ENCODE peak calls at places on chromosomes 6 and 20, in eight cellular contexts. U is ovary, W is SJSA1, Z is cardiac muscle cell, X is psoas muscle, V is AG04450, G is right cardiac atrium, H is fibroblast of lung. K is an unnamed sample.

GRCh38 chr6:169099411-169100202 is 154.0 kb downstream of the THBS2 start:
- DNase-seq in U (no peak), W (no peak), Z (peak), X (no peak), V (no peak), G (no peak), H (peak), K (no peak)

GRCh38 chr6:121522265-121522664 is 86.8 kb downstream of the GJA1 start:
- DNase-seq in U (peak), W (peak), Z (peak), X (no peak), V (peak), G (no peak), H (peak), K (peak)

GRCh38 chr6:43377710-43378229 is 8.3 kb upstream of the ZNF318 start:
- DNase-seq in U (no peak), W (no peak), Z (no peak), X (no peak), V (no peak), G (no peak), H (no peak), K (no peak)

GRCh38 chr20:17710379-17711305 is 10.9 kb downstream of the BANF2 start:
- DNase-seq in U (no peak), W (peak), Z (peak), X (no peak), V (no peak), G (peak), H (peak), K (no peak)

GRCh38 chr6:169993861-169994481 is 242.5 kb downstream of the ERMARD start:
- DNase-seq in U (no peak), W (peak), Z (no peak), X (no peak), V (no peak), G (no peak), H (no peak), K (no peak)

GRCh38 chr20:54132612-54133433 is 41.0 kb downstream of the CYP24A1 start:
- DNase-seq in U (peak), W (peak), Z (peak), X (no peak), V (peak), G (peak), H (peak), K (no peak)

GRCh38 chr6:13331516-13332348 is 3.4 kb upstream of the TBC1D7 start:
- DNase-seq in U (no peak), W (no peak), Z (peak), X (no peak), V (no peak), G (no peak), H (peak), K (no peak)

GRCh38 chr6:26394289-26394688 is 7.8 kb upstream of the BTN3A1 start:
- DNase-seq in U (no peak), W (peak), Z (peak), X (no peak), V (peak), G (no peak), H (peak), K (no peak)

GRCh38 chr6:166931426-166931970 is 24.9 kb downstream of the RNASET2 start:
- DNase-seq in U (no peak), W (no peak), Z (no peak), X (no peak), V (no peak), G (no peak), H (no peak), K (no peak)

GRCh38 chr20:43736588-43737091 is 9.8 kb upstream of the GTSF1L start:
- DNase-seq in U (no peak), W (no peak), Z (peak), X (no peak), V (no peak), G (no peak), H (no peak), K (no peak)

GRCh38 chr20:4153251-4153650 is 137.9 kb upstream of the RNF24 start:
- DNase-seq in U (no peak), W (no peak), Z (no peak), X (no peak), V (no peak), G (no peak), H (no peak), K (no peak)

GRCh38 chr6:66538548-66539135 is 831.6 kb upstream of the EYS start:
- DNase-seq in U (no peak), W (no peak), Z (no peak), X (no peak), V (no peak), G (no peak), H (no peak), K (no peak)

GRCh38 chr6:10425177-10425972 is 10.5 kb upstream of the TFAP2A start:
- DNase-seq in U (no peak), W (no peak), Z (no peak), X (no peak), V (no peak), G (no peak), H (peak), K (no peak)

GRCh38 chr6:167819640-167820039 is 7.1 kb upstream of the AFDN start:
- DNase-seq in U (no peak), W (no peak), Z (no peak), X (no peak), V (no peak), G (no peak), H (no peak), K (no peak)

GRCh38 chr6:90347411-90347841 is 50.8 kb upstream of the BACH2 start:
- DNase-seq in U (no peak), W (no peak), Z (no peak), X (no peak), V (no peak), G (no peak), H (no peak), K (no peak)

GRCh38 chr20:8117636-8118413 is 14.2 kb upstream of the PLCB1 start:
- DNase-seq in U (no peak), W (no peak), Z (peak), X (no peak), V (no peak), G (no peak), H (peak), K (no peak)

GRCh38 chr6:42158011-42158410 is 15.2 kb upstream of the GUCA1A start:
- DNase-seq in U (no peak), W (no peak), Z (peak), X (no peak), V (no peak), G (no peak), H (peak), K (no peak)

GRCh38 chr6:45969026-45969425 is 46.6 kb downstream of the CLIC5 start:
- DNase-seq in U (no peak), W (no peak), Z (no peak), X (no peak), V (no peak), G (no peak), H (no peak), K (no peak)

GRCh38 chr20:2709205-2709981 is 16.8 kb downstream of the EBF4 start:
- DNase-seq in U (no peak), W (no peak), Z (no peak), X (no peak), V (no peak), G (no peak), H (no peak), K (peak)

GRCh38 chr6:17291778-17292177 is 10.6 kb downstream of the RBM24 start:
- DNase-seq in U (no peak), W (no peak), Z (no peak), X (no peak), V (no peak), G (no peak), H (no peak), K (no peak)

GRCh38 chr6:22099923-22100322 is 196.9 kb downstream of the PRL start:
- DNase-seq in U (no peak), W (no peak), Z (no peak), X (no peak), V (no peak), G (no peak), H (peak), K (no peak)

GRCh38 chr6:21181866-21182265 is 411.7 kb upstream of the SOX4 start:
- DNase-seq in U (no peak), W (no peak), Z (no peak), X (no peak), V (no peak), G (no peak), H (no peak), K (no peak)

GRCh38 chr20:17372831-17373440 is 146.1 kb downstream of the PCSK2 start:
- DNase-seq in U (no peak), W (no peak), Z (no peak), X (no peak), V (no peak), G (no peak), H (no peak), K (no peak)

GRCh38 chr20:9330151-9330550 is 184.2 kb upstream of the LAMP5 start:
- DNase-seq in U (no peak), W (no peak), Z (no peak), X (no peak), V (no peak), G (no peak), H (no peak), K (no peak)

GRCh38 chr6:9399916-9400315 is 964.6 kb upstream of the SLC35B3 start:
- DNase-seq in U (no peak), W (no peak), Z (no peak), X (no peak), V (no peak), G (no peak), H (no peak), K (no peak)

GRCh38 chr6:15247750-15248450 is 2.0 kb downstream of the JARID2 start:
- DNase-seq in U (peak), W (peak), Z (peak), X (peak), V (no peak), G (peak), H (peak), K (peak)

GRCh38 chr20:57409672-57410397 is 18.6 kb downstream of the RBM38 start:
- DNase-seq in U (no peak), W (no peak), Z (no peak), X (no peak), V (no peak), G (no peak), H (no peak), K (no peak)

GRCh38 chr6:14612016-14612415 is 494.4 kb downstream of the CD83 start:
- DNase-seq in U (no peak), W (no peak), Z (peak), X (no peak), V (peak), G (no peak), H (peak), K (no peak)

GRCh38 chr6:125942677-125943527 is 13.7 kb upstream of the HINT3 start:
- DNase-seq in U (no peak), W (no peak), Z (peak), X (no peak), V (no peak), G (no peak), H (peak), K (no peak)

GRCh38 chr6:27867941-27868705 is 44.1 kb downstream of the OR2B2 start:
- DNase-seq in U (no peak), W (no peak), Z (peak), X (no peak), V (no peak), G (no peak), H (peak), K (no peak)

GRCh38 chr6:30345852-30346251 is 896 bp downstream of the RPP21 start:
- DNase-seq in U (no peak), W (no peak), Z (peak), X (no peak), V (no peak), G (no peak), H (no peak), K (no peak)
- H3K4me3 ChIP-seq in U (peak), W (peak), Z (peak), X (peak), V (peak), G (peak), H (peak), K (peak)

GRCh38 chr6:33949111-33949510 is 145.3 kb upstream of the MLN start:
- DNase-seq in U (no peak), W (no peak), Z (no peak), X (no peak), V (no peak), G (no peak), H (no peak), K (no peak)

GRCh38 chr6:33949877-33950831 is 146.4 kb upstream of the MLN start:
- DNase-seq in U (no peak), W (no peak), Z (no peak), X (no peak), V (no peak), G (no peak), H (no peak), K (no peak)

GRCh38 chr6:33950891-33951889 is 147.4 kb upstream of the MLN start:
- DNase-seq in U (no peak), W (no peak), Z (no peak), X (no peak), V (no peak), G (no peak), H (no peak), K (no peak)

GRCh38 chr6:33954453-33954852 is 150.7 kb upstream of the MLN start:
- DNase-seq in U (no peak), W (no peak), Z (no peak), X (no peak), V (no peak), G (no peak), H (no peak), K (no peak)

DNA sequence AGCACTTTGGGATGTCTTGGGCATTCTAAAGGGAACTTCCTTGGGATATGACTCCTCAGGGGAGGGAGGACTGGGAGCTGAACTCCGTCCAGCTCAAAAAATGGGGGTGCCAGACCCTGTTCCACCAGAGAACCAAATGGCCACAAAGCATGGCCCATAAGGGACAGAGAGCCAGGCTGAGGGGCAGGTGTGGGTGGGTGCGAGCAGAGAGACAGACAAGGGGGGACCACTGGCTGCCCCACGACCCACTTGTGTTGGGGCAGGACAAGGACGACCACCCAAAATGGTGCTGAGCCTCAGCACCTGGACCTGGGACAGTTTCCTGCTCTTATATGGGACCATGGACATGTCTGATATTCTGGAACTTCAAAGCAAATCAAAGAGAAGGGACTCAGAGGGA is 148.2 kb upstream of the MLN start:
- DNase-seq in U (no peak), W (no peak), Z (no peak), X (no peak), V (no peak), G (no peak), H (no peak), K (no peak)
- H3K27ac ChIP-seq in U (no peak), W (no peak), Z (no peak), X (no peak), V (no peak), G (no peak), H (no peak), K (no peak)

DNA sequence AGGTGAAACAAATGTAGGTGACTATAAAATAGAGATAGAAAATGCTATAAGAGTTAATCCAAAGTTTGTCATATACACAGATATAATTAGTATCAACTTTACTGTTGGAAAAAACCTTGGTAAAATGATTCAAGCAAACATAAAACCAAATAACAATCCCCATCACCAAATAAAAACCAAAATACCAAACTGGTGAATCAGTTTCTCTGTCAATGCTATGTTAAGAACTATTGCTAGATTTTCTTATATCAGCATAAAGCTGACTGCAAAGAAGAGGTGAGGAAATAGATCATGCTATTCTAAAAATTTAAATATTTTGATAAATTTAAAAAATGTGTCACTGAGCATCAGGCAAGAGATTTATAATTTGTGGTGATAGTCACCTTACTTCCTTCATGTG is 658.4 kb downstream of the PHF3 start:
- DNase-seq in U (no peak), W (no peak), Z (no peak), X (no peak), V (no peak), G (no peak), H (no peak), K (no peak)
- H3K4me3 ChIP-seq in U (no peak), W (no peak), Z (no peak), X (no peak), V (no peak), G (no peak), H (no peak), K (no peak)

DNA sequence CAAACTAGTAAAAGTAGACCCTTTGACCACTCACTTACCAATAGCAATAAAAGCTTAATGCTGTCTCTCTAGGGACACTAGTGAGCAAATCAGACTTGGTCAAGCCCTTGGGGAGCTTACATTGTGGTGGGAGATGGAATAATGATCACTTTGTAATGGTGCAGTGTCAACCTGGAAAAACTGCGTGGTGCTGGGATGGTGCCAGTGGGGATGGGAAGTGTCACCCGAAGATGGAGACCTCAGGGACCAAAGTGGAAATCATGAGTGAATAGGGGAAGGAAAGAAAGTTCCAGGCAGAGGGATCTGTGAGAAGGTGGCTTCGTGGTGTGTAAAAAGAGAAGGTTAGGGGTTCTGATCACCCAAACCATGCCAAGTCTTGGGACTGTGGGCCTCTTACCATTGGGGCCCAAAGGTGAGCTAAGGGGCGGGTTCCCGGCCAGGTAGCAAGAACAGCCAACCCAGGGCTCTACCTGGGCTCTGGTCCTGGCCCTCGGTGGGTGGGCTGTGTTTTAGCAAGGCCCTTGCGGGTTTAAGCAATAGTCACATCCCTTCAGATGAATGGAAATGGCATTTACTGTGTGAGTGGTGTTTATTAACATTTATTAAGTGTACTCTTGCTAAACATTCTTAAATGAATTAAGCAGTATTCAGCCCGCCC is 15.5 kb downstream of the DYNLRB1 start:
- DNase-seq in U (peak), W (no peak), Z (no peak), X (no peak), V (no peak), G (no peak), H (no peak), K (no peak)
- H3K27ac ChIP-seq in U (no peak), W (peak), Z (no peak), X (no peak), V (no peak), G (no peak), H (no peak), K (no peak)

DNA sequence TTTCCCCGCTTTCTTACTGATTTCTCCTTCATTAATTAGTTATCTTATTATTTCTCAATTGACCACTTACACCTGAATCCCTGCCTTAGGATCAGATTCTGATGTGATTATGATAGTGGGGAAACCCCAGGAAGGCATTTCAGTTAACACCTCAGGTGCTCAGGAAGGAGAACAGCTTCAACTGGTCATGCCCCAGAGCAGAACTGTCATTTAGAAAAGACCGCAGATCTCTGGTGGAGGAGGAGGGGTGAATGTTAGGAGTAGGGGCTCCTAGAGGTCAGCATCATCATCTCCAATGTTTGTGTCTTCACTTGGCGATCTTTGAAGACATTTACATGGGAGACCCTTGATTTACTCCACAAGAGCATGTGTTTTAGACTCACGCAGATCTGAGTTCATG is 44.5 kb downstream of the PROKR2 start:
- DNase-seq in U (no peak), W (no peak), Z (no peak), X (no peak), V (no peak), G (no peak), H (no peak), K (no peak)
- H3K4me3 ChIP-seq in U (no peak), W (no peak), Z (no peak), X (no peak), V (no peak), G (no peak), H (no peak), K (no peak)

GRCh38 chr20:47427067-47427466 is 70.6 kb upstream of the ZMYND8 start:
- DNase-seq in U (no peak), W (no peak), Z (no peak), X (no peak), V (no peak), G (no peak), H (no peak), K (no peak)

GRCh38 chr20:47428851-47429336 is 72.4 kb upstream of the ZMYND8 start:
- DNase-seq in U (no peak), W (no peak), Z (no peak), X (no peak), V (no peak), G (no peak), H (no peak), K (no peak)

GRCh38 chr20:47428164-47428563 is 71.7 kb upstream of the ZMYND8 start:
- DNase-seq in U (no peak), W (no peak), Z (no peak), X (no peak), V (no peak), G (no peak), H (no peak), K (no peak)

GRCh38 chr20:47429409-47429808 is 72.3 kb upstream of the NCOA3 start:
- DNase-seq in U (no peak), W (no peak), Z (peak), X (no peak), V (no peak), G (no peak), H (no peak), K (no peak)

DNA sequence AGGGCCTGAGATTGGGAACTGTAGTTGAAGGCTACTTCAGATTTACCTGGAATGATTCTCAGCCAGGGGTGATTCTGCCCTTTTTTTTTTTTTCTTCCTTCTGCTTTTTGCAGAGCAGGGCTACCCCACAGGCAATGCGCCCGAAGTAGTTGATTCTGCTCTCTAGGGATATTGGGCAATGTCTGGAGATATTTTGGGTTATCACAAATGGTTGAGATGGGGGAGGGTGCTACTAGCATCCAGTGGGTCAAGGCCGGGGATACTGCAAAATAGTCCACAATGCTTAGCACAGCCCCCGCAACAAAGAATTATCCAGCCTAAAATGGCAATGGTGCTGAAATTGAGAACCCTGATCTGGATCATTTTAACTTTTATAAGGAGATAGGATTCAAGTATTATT is 71.2 kb upstream of the ZMYND8 start:
- DNase-seq in U (no peak), W (no peak), Z (no peak), X (no peak), V (no peak), G (no peak), H (no peak), K (no peak)
- H3K27ac ChIP-seq in U (no peak), W (no peak), Z (no peak), X (no peak), V (no peak), G (no peak), H (no peak), K (no peak)